ENCODE peak calls at places on chromosomes 16 and 17, in nine cellular contexts. N is foreskin keratinocyte; E is heart right ventricle; U is stimulated activated naive CD8-positive, alpha-beta T cell treated with anti-CD3 and anti-CD28 coated beads, Interleukin-15, Interleukin-2, amounts not matched to agents 100 U/mL and 50 U/mL, for 24 hours; M is effector memory CD8-positive, alpha-beta T cell; O is activated naive CD4-positive, alpha-beta T cell treated with anti-CD3 and anti-CD28 coated beads, Interleukin-2, amount 50 U/mL, for 72 hours; H is activated naive CD8-positive, alpha-beta T cell treated with anti-CD3 and anti-CD28 coated beads, Interleukin-2, amount 10 ng/mL, durations not matched to agents 7 days and 5 days; S is aorta; A is HepG2. V is an unnamed sample.

GRCh38 chr16:58636474-58636873 is 6.8 kb upstream of the CNOT1 start:
- ATAC-seq in H (no peak), M (no peak), S (no peak), E (no peak), N (no peak), U (no peak), O (no peak), A (peak), V (no peak)

GRCh38 chr16:88315543-88316105 is 67.1 kb upstream of the ZNF469 start:
- ATAC-seq in H (no peak), N (peak), U (no peak), O (no peak), E (peak), S (peak), M (no peak), A (peak), V (peak)

GRCh38 chr17:35046245-35046644 is 17.3 kb downstream of the RFFL start:
- ATAC-seq in S (no peak), A (no peak), U (no peak), M (no peak), O (no peak), E (no peak), H (no peak), N (no peak), V (no peak)

GRCh38 chr17:16419074-16419928 is 3.9 kb downstream of the TRPV2 start:
- ATAC-seq in M (peak), N (peak), A (peak), E (no peak), S (peak), O (peak), U (peak), H (peak), V (peak)

GRCh38 chr16:70801611-70802010 is 653 bp upstream of the VAC14 start:
- ATAC-seq in M (no peak), U (no peak), H (no peak), S (no peak), E (no peak), O (no peak), N (no peak), A (peak), V (no peak)

GRCh38 chr16:69831212-69832123 is 69.3 kb downstream of the WWP2 start:
- ATAC-seq in E (no peak), S (no peak), M (no peak), A (peak), N (no peak), H (no peak), O (no peak), U (no peak), V (no peak)

GRCh38 chr16:75526032-75526790 is 9.7 kb downstream of the CHST5 start:
- ATAC-seq in E (no peak), A (no peak), O (no peak), S (no peak), U (no peak), M (no peak), H (no peak), N (no peak), V (no peak)

GRCh38 chr17:559699-560378 is 154.8 kb downstream of the VPS53 start:
- ATAC-seq in E (peak), U (peak), O (peak), S (peak), N (peak), M (no peak), H (no peak), A (no peak), V (no peak)

GRCh38 chr16:89431616-89432015 is 58.7 kb downstream of the ANKRD11 start:
- ATAC-seq in E (no peak), O (no peak), U (peak), M (peak), H (peak), S (no peak), A (peak), N (no peak), V (no peak)

GRCh38 chr16:27289669-27290068 is 21.1 kb upstream of the NSMCE1 start:
- ATAC-seq in H (no peak), U (no peak), E (no peak), S (no peak), N (no peak), A (no peak), O (peak), M (no peak), V (peak)

GRCh38 chr17:45222273-45222993 is 748 bp downstream of the FMNL1 start:
- ATAC-seq in H (peak), S (no peak), O (peak), U (peak), N (no peak), E (no peak), M (no peak), A (no peak), V (peak)

GRCh38 chr17:1143573-1143972 is 36.2 kb downstream of the ABR start:
- ATAC-seq in E (no peak), O (no peak), A (no peak), M (no peak), S (no peak), H (no peak), U (no peak), N (no peak), V (no peak)

GRCh38 chr17:47966079-47966519 is 4.8 kb upstream of the CDK5RAP3 start:
- ATAC-seq in U (no peak), S (no peak), O (no peak), H (no peak), A (peak), N (no peak), E (no peak), M (no peak), V (no peak)

GRCh38 chr16:14015017-14015416 is 56.1 kb upstream of the MRTFB start:
- ATAC-seq in H (no peak), E (peak), U (no peak), O (no peak), S (no peak), N (no peak), A (no peak), M (no peak), V (no peak)

GRCh38 chr16:8801686-8802085 is 4.0 kb downstream of the PMM2 start:
- ATAC-seq in U (no peak), S (no peak), N (no peak), A (no peak), H (no peak), M (no peak), O (no peak), E (no peak), V (no peak)

GRCh38 chr17:49715717-49716279 is 8.0 kb upstream of the SLC35B1 start:
- ATAC-seq in H (no peak), E (no peak), N (no peak), A (no peak), O (peak), M (peak), S (no peak), U (peak), V (no peak)

GRCh38 chr16:57889111-57889510 is 81.8 kb downstream of the CNGB1 start:
- ATAC-seq in S (no peak), O (no peak), U (no peak), A (no peak), E (no peak), M (no peak), H (no peak), N (no peak), V (no peak)

GRCh38 chr16:51243836-51244483 is 92.9 kb upstream of the SALL1 start:
- ATAC-seq in S (no peak), M (no peak), N (no peak), E (no peak), A (peak), U (no peak), O (no peak), H (no peak), V (no peak)

GRCh38 chr16:30874244-30874820 is 19.5 kb downstream of the BCL7C start:
- ATAC-seq in A (peak), O (no peak), S (no peak), H (no peak), N (no peak), E (no peak), U (no peak), M (no peak), V (no peak)

GRCh38 chr17:1486802-1487695 is 5.4 kb downstream of the MYO1C start:
- ATAC-seq in M (peak), S (peak), E (peak), O (peak), A (no peak), N (peak), H (peak), U (peak), V (peak)

GRCh38 chr17:3835410-3836229 is 10.4 kb downstream of the NCBP3 start:
- ATAC-seq in N (no peak), A (no peak), S (peak), H (no peak), M (no peak), U (no peak), E (peak), O (no peak), V (no peak)

GRCh38 chr17:81695801-81696200 is 7.4 kb upstream of the MRPL12 start:
- ATAC-seq in N (no peak), U (no peak), S (peak), H (no peak), M (no peak), O (peak), E (no peak), A (peak), V (no peak)

V was measured in stimulated activated memory B cell treated with anti-CD40 and anti-IgM and Interleukin-4, amounts not matched to agents 10 μg/mL and 1 μg/mL and 100 μg/mL, for 72 hours.